ENCODE peak calls at places on chromosomes 12 and 14, in five cellular contexts. R is AG04450, A is uterus, T is fibroblast of the aortic adventitia, H is colonic mucosa. Q is an unnamed sample.

GRCh38 chr12:91316825-91317224 is 134.2 kb upstream of the DCN start:
- DNase-seq in R (peak; percentile 38), A (no peak), T (peak; percentile 66), H (no peak), Q (no peak)

GRCh38 chr14:45838597-45838996 is 585.6 kb upstream of the MIS18BP1 start:
- DNase-seq in R (no peak), A (no peak), T (no peak), H (no peak), Q (no peak)

GRCh38 chr12:90921536-90921935 is 33.4 kb downstream of the CCER1 start:
- DNase-seq in R (no peak), A (no peak), T (no peak), H (no peak), Q (no peak)

GRCh38 chr12:20150835-20151234 is 217.5 kb upstream of the PDE3A start:
- DNase-seq in R (no peak), A (no peak), T (peak; percentile 3), H (no peak), Q (no peak)

GRCh38 chr12:77795699-77796098 is 35.0 kb upstream of the NAV3 start:
- DNase-seq in R (no peak), A (no peak), T (peak; percentile 9), H (no peak), Q (no peak)

GRCh38 chr14:30354439-30354838 is 204.5 kb upstream of the G2E3 start:
- DNase-seq in R (no peak), A (no peak), T (no peak), H (no peak), Q (no peak)

GRCh38 chr12:103671367-103671766 is 84.3 kb downstream of the STAB2 start:
- DNase-seq in R (no peak), A (no peak), T (no peak), H (no peak), Q (no peak)

GRCh38 chr12:57215668-57216013 is 953 bp upstream of the NXPH4 start:
- DNase-seq in R (no peak), A (no peak), T (peak; percentile 38), H (no peak), Q (no peak)

GRCh38 chr12:10196210-10196609 is 16.5 kb upstream of the GABARAPL1 start:
- DNase-seq in R (no peak), A (no peak), T (no peak), H (no peak), Q (no peak)

GRCh38 chr14:71206766-71207371 is 299.6 kb downstream of the PCNX1 start:
- DNase-seq in R (peak; percentile 42), A (peak; percentile 17), T (peak; percentile 85), H (no peak), Q (no peak)

GRCh38 chr12:470133-470532 is 10.4 kb downstream of the B4GALNT3 start:
- DNase-seq in R (no peak), A (no peak), T (no peak), H (no peak), Q (no peak)

GRCh38 chr12:23895792-23896218 is 53.7 kb downstream of the SOX5 start:
- DNase-seq in R (no peak), A (no peak), T (no peak), H (no peak), Q (no peak)

GRCh38 chr14:34461334-34462131 is 507 bp downstream of the SPTSSA start:
- DNase-seq in R (no peak), A (peak; percentile 41), T (peak; percentile 51), H (peak; percentile 77), Q (peak; percentile 24)

GRCh38 chr12:27652174-27652763 is 44.0 kb upstream of the REP15 start:
- DNase-seq in R (peak; percentile 63), A (peak; percentile 76), T (peak; percentile 93), H (peak; percentile 76), Q (no peak)

GRCh38 chr14:25050494-25051170 is 685 bp upstream of the STXBP6 start:
- DNase-seq in R (no peak), A (no peak), T (peak; percentile 80), H (no peak), Q (no peak)

GRCh38 chr12:122979908-122980191 is 631 bp upstream of the ARL6IP4 start:
- DNase-seq in R (no peak), A (no peak), T (no peak), H (no peak), Q (no peak)

GRCh38 chr12:92859650-92860386 is 69.3 kb downstream of the EEA1 start:
- DNase-seq in R (no peak), A (no peak), T (no peak), H (no peak), Q (no peak)

GRCh38 chr14:44795725-44796124 is 166.0 kb downstream of the KLHL28 start:
- DNase-seq in R (no peak), A (no peak), T (no peak), H (no peak), Q (no peak)

GRCh38 chr12:127169321-127170270 is 1097.4 kb upstream of the TMEM132C start:
- DNase-seq in R (no peak), A (no peak), T (no peak), H (no peak), Q (no peak)

GRCh38 chr12:93734784-93735183 is 57.6 kb downstream of the CRADD start:
- DNase-seq in R (no peak), A (no peak), T (no peak), H (no peak), Q (no peak)

GRCh38 chr12:54050479-54050805 is 3.2 kb upstream of the HOXC4 start:
- DNase-seq in R (no peak), A (no peak), T (no peak), H (no peak), Q (no peak)

GRCh38 chr14:48384786-48385185 is 709.4 kb upstream of the MDGA2 start:
- DNase-seq in R (no peak), A (no peak), T (no peak), H (no peak), Q (no peak)

GRCh38 chr12:28173440-28173839 is 16.8 kb upstream of the CCDC91 start:
- DNase-seq in R (no peak), A (no peak), T (no peak), H (no peak), Q (no peak)

DNA sequence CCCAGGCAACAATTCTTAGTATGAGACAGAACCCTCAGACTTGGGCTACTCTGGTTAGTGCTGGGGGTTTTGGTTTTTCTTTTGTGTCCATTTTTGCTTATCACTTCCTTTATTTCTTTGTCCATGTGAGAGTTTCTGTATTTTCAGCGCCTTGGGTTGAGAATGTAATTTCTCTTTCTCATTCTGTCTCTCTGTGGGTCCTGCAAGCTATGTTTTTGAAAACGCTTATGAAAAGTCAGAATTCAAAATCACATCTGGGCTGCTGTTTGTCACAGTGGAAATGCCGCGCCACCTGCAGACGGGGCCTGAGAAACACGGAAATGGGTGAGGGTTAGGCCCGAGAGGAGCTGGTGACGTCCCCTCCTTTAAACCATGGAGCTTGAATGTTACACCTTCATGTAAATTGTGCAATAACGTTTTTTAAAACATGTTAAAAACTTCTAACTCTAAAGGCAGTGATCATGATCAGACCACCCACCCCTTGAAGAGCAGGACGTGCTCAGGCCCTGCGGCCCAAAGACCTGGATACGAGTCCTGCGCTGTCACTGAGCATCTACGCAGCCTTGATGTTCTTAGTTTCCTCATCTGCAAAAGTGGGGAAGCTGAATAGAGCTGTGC is 26.1 kb downstream of the JDP2 start:
- DNase-seq in R (no peak), A (no peak), T (no peak), H (no peak), Q (no peak)
- TF ChIP-seq CTCF in R (no peak), A (no peak), T (peak; percentile 2), H (no peak), Q (no peak)

GRCh38 chr12:52389313-52390207 is 4.1 kb upstream of the KRT84 start:
- DNase-seq in R (no peak), A (no peak), T (peak; percentile 8), H (no peak), Q (no peak)

GRCh38 chr12:52391618-52392002 is 6.2 kb upstream of the KRT84 start:
- DNase-seq in R (no peak), A (no peak), T (peak; percentile 13), H (peak; percentile 36), Q (no peak)

GRCh38 chr12:52392465-52393007 is 7.1 kb upstream of the KRT84 start:
- DNase-seq in R (no peak), A (no peak), T (no peak), H (no peak), Q (no peak)

GRCh38 chr12:52387859-52388258 is 2.4 kb upstream of the KRT84 start:
- DNase-seq in R (no peak), A (no peak), T (no peak), H (no peak), Q (no peak)

GRCh38 chr12:52390739-52391617 is 5.5 kb upstream of the KRT84 start:
- DNase-seq in R (no peak), A (no peak), T (peak; percentile 5), H (peak; percentile 39), Q (no peak)
- TF ChIP-seq CTCF in R (peak; percentile 63), A (peak; percentile 40), T (peak; percentile 55), H (no peak), Q (no peak)

GRCh38 chr14:77618381-77618780 is 1.9 kb upstream of the SPTLC2 start:
- DNase-seq in R (no peak), A (no peak), T (no peak), H (no peak), Q (no peak)

GRCh38 chr14:77615231-77616132 is 955 bp downstream of the SPTLC2 start:
- DNase-seq in R (no peak), A (no peak), T (no peak), H (peak; percentile 36), Q (no peak)

GRCh38 chr14:77616133-77616453 is 344 bp downstream of the SPTLC2 start:
- DNase-seq in R (no peak), A (no peak), T (no peak), H (no peak), Q (no peak)

GRCh38 chr14:77613207-77613606 is 3.2 kb downstream of the SPTLC2 start:
- DNase-seq in R (no peak), A (no peak), T (no peak), H (no peak), Q (no peak)

DNA sequence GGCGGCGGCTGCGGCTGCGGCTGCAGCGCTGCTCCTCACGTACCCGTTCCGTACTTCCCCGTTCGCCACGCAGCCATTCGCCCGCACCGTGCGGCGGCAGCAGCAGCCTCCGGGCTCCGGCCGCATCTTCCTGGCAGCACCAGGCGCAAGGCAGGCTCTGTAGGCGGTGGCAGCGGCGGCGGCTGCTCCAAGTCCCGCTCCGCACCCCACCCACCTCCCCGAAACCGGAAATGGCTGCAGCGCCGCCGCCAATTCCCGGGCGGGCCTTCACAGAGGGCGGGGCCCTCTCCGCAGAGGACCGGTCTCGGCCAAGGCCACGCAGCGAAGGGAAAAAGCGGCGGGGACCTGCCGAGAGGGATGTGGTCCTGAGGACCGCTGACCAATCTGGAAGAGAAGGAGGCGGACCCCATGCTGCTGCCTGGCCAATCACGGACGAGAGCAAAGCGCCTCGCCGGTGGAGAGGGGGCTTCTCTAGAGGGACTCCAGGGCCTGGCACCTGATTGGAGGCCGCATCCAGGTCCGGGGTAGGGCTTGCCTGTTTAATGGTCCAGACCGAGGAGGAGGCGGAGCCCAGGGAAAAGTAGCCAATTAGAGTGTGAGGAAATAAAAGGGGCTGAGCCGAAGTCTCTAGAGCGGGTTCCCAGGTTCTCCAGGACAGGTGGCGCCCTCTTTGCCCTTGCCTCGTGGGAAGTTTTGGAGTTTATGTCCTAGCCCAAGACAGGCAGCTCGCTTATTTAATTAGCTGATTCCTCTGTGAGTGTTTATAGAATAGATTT is at the start of gene SPTLC2:
- DNase-seq in R (peak; percentile 98), A (peak; percentile 98), T (peak; percentile 99), H (peak; percentile 98), Q (peak; percentile 90)
- TF ChIP-seq CTCF in R (no peak), A (peak; percentile 16), T (no peak), H (no peak), Q (no peak)

DNA sequence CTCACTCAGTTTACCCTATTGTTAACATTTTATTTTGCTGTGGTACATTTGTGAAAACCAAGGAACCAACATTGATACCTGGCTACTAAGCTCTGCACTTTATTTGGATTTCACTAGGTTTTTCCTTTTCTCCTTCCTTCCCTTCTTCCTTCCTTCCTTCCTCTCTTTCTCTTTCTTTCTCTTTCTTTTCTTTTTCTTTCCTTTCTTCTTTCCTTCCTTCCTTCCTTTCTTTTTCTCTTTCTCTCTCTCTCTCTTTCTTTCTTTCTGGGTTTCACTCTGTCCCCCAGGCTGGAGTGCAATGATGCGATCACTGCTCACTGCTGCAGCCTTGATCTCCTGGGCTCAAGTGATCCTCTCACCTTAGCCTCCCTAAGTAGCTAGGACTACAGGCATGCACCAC is 29.1 kb upstream of the TMEM263 start:
- DNase-seq in R (no peak), A (no peak), T (no peak), H (no peak), Q (no peak)
- TF ChIP-seq CTCF in R (no peak), A (no peak), T (no peak), H (no peak), Q (no peak)